ENCODE peak calls at places on chromosome 16, in seven cellular contexts. A is kidney epithelial cell, D is right atrium auricular region, G is heart right ventricle, S is HEK293T, F is Calu3, Q is tibial nerve. W is an unnamed sample.

GRCh38 chr16:88479795-88480760 is 27.0 kb downstream of the ZFPM1 start:
- DNase-seq in A (no peak), D (no peak), G (no peak), S (no peak), F (no peak), Q (no peak), W (no peak)

GRCh38 chr16:20612551-20613470 is 36.6 kb upstream of the ACSM2B start:
- DNase-seq in A (no peak), D (peak), G (peak), S (no peak), F (no peak), Q (no peak), W (no peak)

GRCh38 chr16:87850009-87851006 is 19.0 kb downstream of the SLC7A5 start:
- DNase-seq in A (no peak), D (no peak), G (peak), S (peak), F (peak), Q (peak), W (peak)

GRCh38 chr16:84932691-84933090 is 78.6 kb downstream of the ZDHHC7 start:
- DNase-seq in A (no peak), D (no peak), G (no peak), S (no peak), F (no peak), Q (no peak), W (no peak)

GRCh38 chr16:87584271-87584670 is 18.0 kb upstream of the JPH3 start:
- DNase-seq in A (no peak), D (no peak), G (no peak), S (no peak), F (no peak), Q (no peak), W (no peak)

GRCh38 chr16:19853132-19853972 is 31.3 kb downstream of the GPRC5B start:
- DNase-seq in A (no peak), D (no peak), G (no peak), S (no peak), F (no peak), Q (no peak), W (no peak)

GRCh38 chr16:81035975-81036750 is 521 bp downstream of the ATMIN start:
- DNase-seq in A (no peak), D (no peak), G (peak), S (peak), F (peak), Q (no peak), W (no peak)

GRCh38 chr16:12395266-12395665 is 408.4 kb downstream of the CPPED1 start:
- DNase-seq in A (peak), D (no peak), G (no peak), S (no peak), F (no peak), Q (no peak), W (no peak)

GRCh38 chr16:21156767-21157467 is 1.6 kb upstream of the LDAF1 start:
- DNase-seq in A (peak), D (no peak), G (no peak), S (peak), F (peak), Q (peak), W (no peak)

GRCh38 chr16:84519855-84520254 is 15.4 kb upstream of the MEAK7 start:
- DNase-seq in A (no peak), D (no peak), G (no peak), S (no peak), F (no peak), Q (no peak), W (no peak)

GRCh38 chr16:18048858-18049257 is 287.7 kb downstream of the NPIPA8 start:
- DNase-seq in A (no peak), D (no peak), G (no peak), S (no peak), F (no peak), Q (no peak), W (no peak)

GRCh38 chr16:29926675-29927522 is 873 bp upstream of the KCTD13 start:
- DNase-seq in A (no peak), D (no peak), G (no peak), S (peak), F (no peak), Q (peak), W (no peak)

GRCh38 chr16:19657831-19658230 is 60.2 kb downstream of the KNOP1 start:
- DNase-seq in A (no peak), D (no peak), G (no peak), S (no peak), F (no peak), Q (no peak), W (no peak)

GRCh38 chr16:57118461-57119084 is 26.2 kb downstream of the CPNE2 start:
- DNase-seq in A (no peak), D (no peak), G (no peak), S (no peak), F (no peak), Q (no peak), W (no peak)

GRCh38 chr16:78955206-78955605 is 645.3 kb downstream of the MAF start:
- DNase-seq in A (no peak), D (no peak), G (no peak), S (no peak), F (no peak), Q (no peak), W (no peak)